ENCODE peak calls at places on chromosomes 1 and 21, in ten cellular contexts. One of them, this sample, is unnamed.
A peak's percentile ranks its signal among the peaks of the same experiment; 100 is the strongest.

GRCh38 chr1:62071695-62072094 is 123.0 kb upstream of the L1TD1 start:
- DNase-seq in IMR-90: no peak
- DNase-seq in CD4-positive, alpha-beta memory T cell: no peak
- DNase-seq in spleen: no peak
- DNase-seq in RWPE2: no peak
- DNase-seq in CD4-positive, alpha-beta T cell: no peak
- DNase-seq in suprapubic skin: no peak
- DNase-seq in heart right ventricle: no peak
- DNase-seq in fibroblast of lung: no peak
- DNase-seq in tibial nerve: no peak
- DNase-seq in this sample: no peak

GRCh38 chr1:1359668-1360468 is 1.5 kb upstream of the MXRA8 start:
- DNase-seq in IMR-90: peak; percentile 68
- DNase-seq in CD4-positive, alpha-beta memory T cell: no peak
- DNase-seq in spleen: peak; percentile 68
- DNase-seq in RWPE2: no peak
- DNase-seq in CD4-positive, alpha-beta T cell: no peak
- DNase-seq in suprapubic skin: no peak
- DNase-seq in heart right ventricle: peak; percentile 53
- DNase-seq in fibroblast of lung: peak; percentile 86
- DNase-seq in tibial nerve: peak; percentile 81
- DNase-seq in this sample: no peak

GRCh38 chr1:116510361-116510760 is 60.5 kb downstream of the CD58 start:
- DNase-seq in IMR-90: no peak
- DNase-seq in CD4-positive, alpha-beta memory T cell: no peak
- DNase-seq in spleen: no peak
- DNase-seq in RWPE2: no peak
- DNase-seq in CD4-positive, alpha-beta T cell: no peak
- DNase-seq in suprapubic skin: no peak
- DNase-seq in heart right ventricle: no peak
- DNase-seq in fibroblast of lung: peak; percentile 38
- DNase-seq in tibial nerve: no peak
- DNase-seq in this sample: no peak

GRCh38 chr1:152398812-152399698 is 15.0 kb downstream of the CRNN start:
- DNase-seq in IMR-90: no peak
- DNase-seq in CD4-positive, alpha-beta memory T cell: peak; percentile 13
- DNase-seq in spleen: no peak
- DNase-seq in RWPE2: no peak
- DNase-seq in CD4-positive, alpha-beta T cell: no peak
- DNase-seq in suprapubic skin: no peak
- DNase-seq in heart right ventricle: no peak
- DNase-seq in fibroblast of lung: peak; percentile 6
- DNase-seq in tibial nerve: no peak
- DNase-seq in this sample: no peak

GRCh38 chr1:174659823-174660222 is 212.1 kb downstream of the GPR52 start:
- DNase-seq in IMR-90: peak; percentile 61
- DNase-seq in CD4-positive, alpha-beta memory T cell: no peak
- DNase-seq in spleen: no peak
- DNase-seq in RWPE2: no peak
- DNase-seq in CD4-positive, alpha-beta T cell: no peak
- DNase-seq in suprapubic skin: no peak
- DNase-seq in heart right ventricle: no peak
- DNase-seq in fibroblast of lung: peak; percentile 79
- DNase-seq in tibial nerve: no peak
- DNase-seq in this sample: no peak

GRCh38 chr1:55276671-55277376 is 61.7 kb upstream of the USP24 start:
- DNase-seq in IMR-90: no peak
- DNase-seq in CD4-positive, alpha-beta memory T cell: no peak
- DNase-seq in spleen: no peak
- DNase-seq in RWPE2: no peak
- DNase-seq in CD4-positive, alpha-beta T cell: no peak
- DNase-seq in suprapubic skin: no peak
- DNase-seq in heart right ventricle: peak; percentile 31
- DNase-seq in fibroblast of lung: no peak
- DNase-seq in tibial nerve: peak; percentile 36
- DNase-seq in this sample: no peak

GRCh38 chr1:193104496-193104905 is 713 bp downstream of the GLRX2 start:
- DNase-seq in IMR-90: peak; percentile 56
- DNase-seq in CD4-positive, alpha-beta memory T cell: no peak
- DNase-seq in spleen: peak; percentile 89
- DNase-seq in RWPE2: no peak
- DNase-seq in CD4-positive, alpha-beta T cell: no peak
- DNase-seq in suprapubic skin: peak; percentile 75
- DNase-seq in heart right ventricle: peak; percentile 47
- DNase-seq in fibroblast of lung: peak; percentile 64
- DNase-seq in tibial nerve: peak; percentile 24
- DNase-seq in this sample: peak; percentile 5

GRCh38 chr1:194813109-194813508 is 1626.7 kb upstream of the B3GALT2 start:
- DNase-seq in IMR-90: no peak
- DNase-seq in CD4-positive, alpha-beta memory T cell: no peak
- DNase-seq in spleen: no peak
- DNase-seq in RWPE2: no peak
- DNase-seq in CD4-positive, alpha-beta T cell: no peak
- DNase-seq in suprapubic skin: no peak
- DNase-seq in heart right ventricle: no peak
- DNase-seq in fibroblast of lung: no peak
- DNase-seq in tibial nerve: no peak
- DNase-seq in this sample: no peak

GRCh38 chr1:54844564-54844963 is 42.4 kb downstream of the DHCR24 start:
- DNase-seq in IMR-90: no peak
- DNase-seq in CD4-positive, alpha-beta memory T cell: no peak
- DNase-seq in spleen: no peak
- DNase-seq in RWPE2: no peak
- DNase-seq in CD4-positive, alpha-beta T cell: no peak
- DNase-seq in suprapubic skin: peak; percentile 24
- DNase-seq in heart right ventricle: no peak
- DNase-seq in fibroblast of lung: no peak
- DNase-seq in tibial nerve: no peak
- DNase-seq in this sample: no peak

GRCh38 chr1:154405762-154406571 is 824 bp downstream of the IL6R start:
- DNase-seq in IMR-90: peak; percentile 72
- DNase-seq in CD4-positive, alpha-beta memory T cell: peak; percentile 40
- DNase-seq in spleen: peak; percentile 91
- DNase-seq in RWPE2: no peak
- DNase-seq in CD4-positive, alpha-beta T cell: peak; percentile 50
- DNase-seq in suprapubic skin: peak; percentile 93
- DNase-seq in heart right ventricle: peak; percentile 85
- DNase-seq in fibroblast of lung: peak; percentile 54
- DNase-seq in tibial nerve: peak; percentile 77
- DNase-seq in this sample: peak; percentile 84

GRCh38 chr1:159945483-159946241 is at the start of gene IGSF9:
- DNase-seq in IMR-90: peak; percentile 49
- DNase-seq in CD4-positive, alpha-beta memory T cell: peak; percentile 71
- DNase-seq in spleen: peak; percentile 90
- DNase-seq in RWPE2: peak; percentile 92
- DNase-seq in CD4-positive, alpha-beta T cell: peak; percentile 69
- DNase-seq in suprapubic skin: peak; percentile 86
- DNase-seq in heart right ventricle: peak; percentile 85
- DNase-seq in fibroblast of lung: peak; percentile 76
- DNase-seq in tibial nerve: peak; percentile 36
- DNase-seq in this sample: peak; percentile 55

GRCh38 chr1:37901191-37901892 is 42.0 kb upstream of the MTF1 start:
- DNase-seq in IMR-90: no peak
- DNase-seq in CD4-positive, alpha-beta memory T cell: no peak
- DNase-seq in spleen: no peak
- DNase-seq in RWPE2: no peak
- DNase-seq in CD4-positive, alpha-beta T cell: no peak
- DNase-seq in suprapubic skin: no peak
- DNase-seq in heart right ventricle: no peak
- DNase-seq in fibroblast of lung: no peak
- DNase-seq in tibial nerve: no peak
- DNase-seq in this sample: no peak

GRCh38 chr1:18373882-18374493 is 106.7 kb upstream of the KLHDC7A start:
- DNase-seq in IMR-90: no peak
- DNase-seq in CD4-positive, alpha-beta memory T cell: no peak
- DNase-seq in spleen: no peak
- DNase-seq in RWPE2: no peak
- DNase-seq in CD4-positive, alpha-beta T cell: no peak
- DNase-seq in suprapubic skin: no peak
- DNase-seq in heart right ventricle: no peak
- DNase-seq in fibroblast of lung: no peak
- DNase-seq in tibial nerve: no peak
- DNase-seq in this sample: peak; percentile 4

GRCh38 chr21:19268634-19269138 is 865.1 kb upstream of the TMPRSS15 start:
- DNase-seq in IMR-90: no peak
- DNase-seq in CD4-positive, alpha-beta memory T cell: no peak
- DNase-seq in spleen: no peak
- DNase-seq in RWPE2: no peak
- DNase-seq in CD4-positive, alpha-beta T cell: no peak
- DNase-seq in suprapubic skin: no peak
- DNase-seq in heart right ventricle: no peak
- DNase-seq in fibroblast of lung: no peak
- DNase-seq in tibial nerve: no peak
- DNase-seq in this sample: no peak

DNA sequence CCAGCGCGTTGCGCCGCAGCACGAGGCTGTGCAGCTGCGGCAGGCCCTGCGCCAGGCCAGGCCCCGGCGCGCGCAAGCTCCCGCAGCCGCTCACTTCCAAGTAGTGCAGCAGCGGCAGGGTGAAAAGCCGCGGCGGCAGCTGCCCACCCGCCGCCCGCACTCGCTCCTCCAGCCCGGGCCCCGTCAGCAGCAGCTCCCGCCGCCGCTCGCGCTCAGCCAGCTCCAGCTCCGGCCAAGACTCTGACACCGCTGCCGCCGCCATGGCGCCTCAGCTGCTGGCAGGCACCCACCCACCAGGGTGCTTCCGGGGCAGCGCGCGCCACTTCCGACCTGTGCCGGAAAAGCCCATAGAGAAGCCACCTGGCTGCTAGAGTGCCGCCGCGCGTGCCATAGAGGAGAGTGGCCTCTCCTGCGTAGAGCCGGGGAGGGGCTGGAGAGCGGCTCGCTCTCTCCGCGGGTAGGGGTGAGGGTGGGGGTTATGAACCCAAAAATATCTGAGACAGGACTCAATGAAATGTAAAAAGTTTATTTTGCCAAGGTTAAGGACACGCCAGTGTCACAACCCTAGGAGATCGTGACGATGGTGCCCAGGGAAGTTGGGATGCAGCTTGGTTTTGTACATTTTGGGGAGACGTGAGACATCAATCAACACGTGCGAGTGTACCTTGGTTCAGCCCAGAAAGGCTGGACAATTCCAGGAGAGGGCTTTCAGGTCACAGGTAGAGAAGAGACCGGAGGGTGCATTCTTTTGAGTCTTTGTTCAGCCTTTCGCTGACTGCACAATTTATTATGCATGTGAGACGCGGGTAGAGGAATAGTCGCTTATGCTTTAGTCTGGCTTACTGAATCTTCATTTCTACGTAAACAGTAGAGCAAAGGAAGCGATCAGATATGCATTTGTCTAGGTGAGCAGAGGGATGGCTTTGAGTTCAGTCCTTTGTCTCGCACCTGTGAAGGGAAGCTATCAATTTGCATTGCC is at the start of gene LRRC47:
- DNase-seq in IMR-90: peak; percentile 87
- DNase-seq in CD4-positive, alpha-beta memory T cell: peak; percentile 94
- DNase-seq in spleen: peak; percentile 100
- DNase-seq in RWPE2: peak; percentile 93
- DNase-seq in CD4-positive, alpha-beta T cell: peak; percentile 92
- DNase-seq in suprapubic skin: peak; percentile 94
- DNase-seq in heart right ventricle: peak; percentile 95
- DNase-seq in fibroblast of lung: peak; percentile 90
- DNase-seq in tibial nerve: peak; percentile 87
- DNase-seq in this sample: peak; percentile 83
- H3K27ac ChIP-seq in IMR-90: peak within 1 kb of the TSS; percentile 73
- H3K27ac ChIP-seq in CD4-positive, alpha-beta memory T cell: peak within 1 kb of the TSS; percentile 59
- H3K27ac ChIP-seq in spleen: peak within 1 kb of the TSS; percentile 73
- H3K27ac ChIP-seq in RWPE2: peak within 1 kb of the TSS; percentile 24
- H3K27ac ChIP-seq in CD4-positive, alpha-beta T cell: no peak within 1 kb of the TSS
- H3K27ac ChIP-seq in suprapubic skin: peak within 1 kb of the TSS; percentile 79
- H3K27ac ChIP-seq in heart right ventricle: peak within 1 kb of the TSS; percentile 88
- H3K27ac ChIP-seq in fibroblast of lung: peak within 1 kb of the TSS; percentile 73
- H3K27ac ChIP-seq in tibial nerve: peak within 1 kb of the TSS; percentile 73
- H3K27ac ChIP-seq in this sample: peak within 1 kb of the TSS; percentile 80

GRCh38 chr1:115164484-115164883 is 75.2 kb upstream of the TSPAN2 start:
- DNase-seq in IMR-90: peak; percentile 33
- DNase-seq in CD4-positive, alpha-beta memory T cell: no peak
- DNase-seq in spleen: no peak
- DNase-seq in RWPE2: no peak
- DNase-seq in CD4-positive, alpha-beta T cell: no peak
- DNase-seq in suprapubic skin: no peak
- DNase-seq in heart right ventricle: no peak
- DNase-seq in fibroblast of lung: peak; percentile 48
- DNase-seq in tibial nerve: peak; percentile 40
- DNase-seq in this sample: no peak
- H3K27ac ChIP-seq in IMR-90: no peak overlapping the region
- H3K27ac ChIP-seq in CD4-positive, alpha-beta memory T cell: no peak overlapping the region
- H3K27ac ChIP-seq in spleen: no peak overlapping the region
- H3K27ac ChIP-seq in RWPE2: no peak overlapping the region
- H3K27ac ChIP-seq in CD4-positive, alpha-beta T cell: no peak overlapping the region
- H3K27ac ChIP-seq in suprapubic skin: no peak overlapping the region
- H3K27ac ChIP-seq in heart right ventricle: no peak overlapping the region
- H3K27ac ChIP-seq in fibroblast of lung: no peak overlapping the region
- H3K27ac ChIP-seq in tibial nerve: peak overlapping the region; percentile 54
- H3K27ac ChIP-seq in this sample: no peak overlapping the region

DNA sequence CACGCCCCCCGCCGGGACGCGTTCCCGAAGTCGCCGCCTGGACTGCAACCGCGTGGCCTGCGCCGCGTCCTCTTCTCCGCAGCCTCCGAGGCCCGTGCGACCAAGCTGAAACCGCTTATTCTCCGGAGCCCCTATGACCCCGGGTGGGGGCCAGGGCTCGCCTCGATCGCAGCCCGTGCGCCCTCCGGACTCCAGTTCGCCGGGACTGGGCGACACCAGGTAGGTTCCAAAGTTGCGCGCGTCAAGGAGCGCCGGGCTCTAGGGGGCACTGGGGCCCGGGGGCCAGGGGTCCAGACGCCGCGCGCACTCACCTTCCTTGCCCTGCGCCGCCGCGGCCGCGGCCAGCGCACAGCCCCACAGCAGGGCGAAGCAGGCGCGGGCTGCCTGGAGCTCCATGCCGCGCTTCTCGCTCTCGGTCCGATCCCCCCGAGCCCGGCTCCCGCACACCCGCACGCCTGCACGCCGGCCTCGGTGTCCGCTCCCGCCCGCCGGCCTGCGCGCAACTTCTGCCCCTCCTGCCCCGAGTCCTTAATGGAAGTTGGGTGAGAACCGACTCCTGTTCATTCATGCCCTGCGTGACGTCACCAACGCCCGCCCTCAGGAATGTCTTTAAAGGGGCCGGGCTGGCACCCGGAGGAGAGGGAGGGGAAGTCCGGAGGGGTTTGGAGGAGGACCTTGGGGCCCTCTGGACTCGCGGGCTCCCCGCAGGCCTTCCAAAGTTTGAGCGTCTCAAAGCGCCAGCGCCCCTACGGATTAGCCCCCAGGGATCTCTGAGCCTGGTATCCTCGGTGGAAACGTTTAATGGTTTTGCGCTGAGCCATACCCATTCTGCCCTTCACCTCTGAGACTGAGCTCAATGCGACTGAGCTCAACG is at the start of gene EPHA2:
- DNase-seq in IMR-90: peak; percentile 86
- DNase-seq in CD4-positive, alpha-beta memory T cell: no peak
- DNase-seq in spleen: peak; percentile 86
- DNase-seq in RWPE2: peak; percentile 94
- DNase-seq in CD4-positive, alpha-beta T cell: no peak
- DNase-seq in suprapubic skin: peak; percentile 94
- DNase-seq in heart right ventricle: peak; percentile 90
- DNase-seq in fibroblast of lung: peak; percentile 92
- DNase-seq in tibial nerve: peak; percentile 90
- DNase-seq in this sample: peak; percentile 70
- H3K27ac ChIP-seq in IMR-90: peak within 1 kb of the TSS; percentile 93
- H3K27ac ChIP-seq in CD4-positive, alpha-beta memory T cell: no peak within 1 kb of the TSS
- H3K27ac ChIP-seq in spleen: peak within 1 kb of the TSS; percentile 87
- H3K27ac ChIP-seq in RWPE2: peak within 1 kb of the TSS; percentile 99
- H3K27ac ChIP-seq in CD4-positive, alpha-beta T cell: no peak within 1 kb of the TSS
- H3K27ac ChIP-seq in suprapubic skin: peak within 1 kb of the TSS; percentile 94
- H3K27ac ChIP-seq in heart right ventricle: peak within 1 kb of the TSS; percentile 94
- H3K27ac ChIP-seq in fibroblast of lung: peak within 1 kb of the TSS; percentile 70
- H3K27ac ChIP-seq in tibial nerve: peak within 1 kb of the TSS; percentile 95
- H3K27ac ChIP-seq in this sample: peak within 1 kb of the TSS; percentile 32

GRCh38 chr1:96634863-96635262 is 86.7 kb upstream of the PTBP2 start:
- DNase-seq in IMR-90: peak; percentile 64
- DNase-seq in CD4-positive, alpha-beta memory T cell: no peak
- DNase-seq in spleen: no peak
- DNase-seq in RWPE2: no peak
- DNase-seq in CD4-positive, alpha-beta T cell: no peak
- DNase-seq in suprapubic skin: no peak
- DNase-seq in heart right ventricle: no peak
- DNase-seq in fibroblast of lung: peak; percentile 35
- DNase-seq in tibial nerve: no peak
- DNase-seq in this sample: no peak
- H3K27ac ChIP-seq in IMR-90: no peak overlapping the region
- H3K27ac ChIP-seq in CD4-positive, alpha-beta memory T cell: no peak overlapping the region
- H3K27ac ChIP-seq in spleen: no peak overlapping the region
- H3K27ac ChIP-seq in RWPE2: no peak overlapping the region
- H3K27ac ChIP-seq in CD4-positive, alpha-beta T cell: no peak overlapping the region
- H3K27ac ChIP-seq in suprapubic skin: no peak overlapping the region
- H3K27ac ChIP-seq in heart right ventricle: no peak overlapping the region
- H3K27ac ChIP-seq in fibroblast of lung: no peak overlapping the region
- H3K27ac ChIP-seq in tibial nerve: no peak overlapping the region
- H3K27ac ChIP-seq in this sample: no peak overlapping the region